ENCODE peak calls at places on chromosomes 6 and 20, in four cellular contexts. X, P, O and Q are unnamed samples.

GRCh38 chr6:13923527-13924145 is 1.1 kb upstream of the RNF182 start:
- DNase-seq in O (no peak), P (peak), X (no peak), Q (peak)

GRCh38 chr20:19673575-19673974 is 84.5 kb upstream of the RIN2 start:
- DNase-seq in P (no peak), X (no peak), O (no peak), Q (no peak)

GRCh38 chr6:57432162-57432561 is 114.7 kb downstream of the PRIM2 start:
- DNase-seq in O (no peak), X (no peak), P (peak), Q (no peak)

GRCh38 chr6:145119091-145119490 is 616.2 kb downstream of the EPM2A start:
- DNase-seq in X (no peak), P (no peak), O (no peak), Q (no peak)

GRCh38 chr6:30542915-30543314 is 13.4 kb downstream of the GNL1 start:
- DNase-seq in X (no peak), P (no peak), O (no peak), Q (no peak)

GRCh38 chr6:1604347-1604990 is 5.2 kb upstream of the FOXC1 start:
- DNase-seq in X (peak), P (peak), O (no peak), Q (no peak)

GRCh38 chr6:169247419-169247818 is 6.2 kb downstream of the THBS2 start:
- DNase-seq in P (no peak), X (no peak), O (no peak), Q (no peak)

GRCh38 chr6:34658605-34659218 is 37.9 kb downstream of the ILRUN start:
- DNase-seq in P (no peak), X (no peak), O (no peak), Q (peak)

GRCh38 chr20:2217857-2218529 is 77.8 kb upstream of the TGM3 start:
- DNase-seq in O (no peak), X (peak), P (no peak), Q (no peak)

GRCh38 chr6:166565084-166565651 is 21.3 kb downstream of the RAMACL start:
- DNase-seq in X (no peak), P (no peak), O (no peak), Q (no peak)

GRCh38 chr20:21436186-21436585 is 38.9 kb upstream of the NKX2-4 start:
- DNase-seq in P (peak), O (no peak), X (no peak), Q (no peak)

GRCh38 chr6:168196881-168197635 is 118.0 kb upstream of the FRMD1 start:
- DNase-seq in X (no peak), P (no peak), O (no peak), Q (no peak)

GRCh38 chr20:11305406-11305805 is 612.3 kb upstream of the BTBD3 start:
- DNase-seq in O (no peak), X (no peak), P (no peak), Q (no peak)

GRCh38 chr6:157017861-157018260 is 240.7 kb downstream of the ARID1B start:
- DNase-seq in X (no peak), P (no peak), O (no peak), Q (no peak)

GRCh38 chr6:167933847-167934246 is 63.6 kb upstream of the KIF25 start:
- DNase-seq in X (no peak), O (no peak), P (no peak), Q (no peak)

GRCh38 chr6:150250826-150251225 is 108.0 kb downstream of the PPP1R14C start:
- DNase-seq in O (no peak), P (peak), X (no peak), Q (peak)

GRCh38 chr6:5752282-5752681 is 254.4 kb downstream of the NRN1 start:
- DNase-seq in O (no peak), X (no peak), P (peak), Q (no peak)

GRCh38 chr6:1552296-1552761 is 57.4 kb upstream of the FOXC1 start:
- DNase-seq in X (no peak), O (no peak), P (peak), Q (peak)

GRCh38 chr6:18600236-18600635 is 213.1 kb downstream of the RNF144B start:
- DNase-seq in P (no peak), O (no peak), X (no peak), Q (no peak)

GRCh38 chr6:26199057-26199772 is 112.0 kb downstream of the HFE start:
- DNase-seq in O (no peak), X (no peak), P (peak), Q (peak)

GRCh38 chr6:53673138-53673801 is 7.7 kb upstream of the KLHL31 start:
- DNase-seq in O (no peak), X (no peak), P (peak), Q (peak)

GRCh38 chr6:36615018-36615761 is 21.0 kb downstream of the SRSF3 start:
- DNase-seq in X (no peak), O (no peak), P (peak), Q (no peak)

GRCh38 chr6:151196571-151196970 is 43.2 kb upstream of the AKAP12 start:
- DNase-seq in X (peak), O (no peak), P (peak), Q (no peak)

GRCh38 chr6:167993831-167994230 is 3.6 kb upstream of the KIF25 start:
- DNase-seq in P (no peak), X (no peak), O (no peak), Q (no peak)

GRCh38 chr6:33164176-33164575 is 28.1 kb downstream of the COL11A2 start:
- DNase-seq in O (no peak), P (no peak), X (no peak), Q (no peak)

GRCh38 chr6:169978615-169979161 is 227.3 kb downstream of the ERMARD start:
- DNase-seq in P (peak), X (no peak), O (peak), Q (no peak)

GRCh38 chr20:47204008-47204745 is 152.3 kb downstream of the ZMYND8 start:
- DNase-seq in X (no peak), O (no peak), P (peak), Q (peak)

GRCh38 chr20:17570347-17571152 is 675 bp downstream of the DSTN start:
- DNase-seq in O (no peak), P (peak), X (peak), Q (peak)

GRCh38 chr6:28811873-28812272 is 111.9 kb downstream of the TRIM27 start:
- DNase-seq in X (no peak), O (no peak), P (no peak), Q (no peak)

GRCh38 chr6:28810655-28811053 is 113.1 kb downstream of the TRIM27 start:
- DNase-seq in P (no peak), O (no peak), X (no peak), Q (no peak)

GRCh38 chr6:28809947-28810654 is 113.7 kb downstream of the TRIM27 start:
- DNase-seq in O (no peak), P (no peak), X (no peak), Q (no peak)

GRCh38 chr6:28808383-28808782 is 115.4 kb downstream of the TRIM27 start:
- DNase-seq in O (no peak), X (no peak), P (no peak), Q (no peak)

DNA sequence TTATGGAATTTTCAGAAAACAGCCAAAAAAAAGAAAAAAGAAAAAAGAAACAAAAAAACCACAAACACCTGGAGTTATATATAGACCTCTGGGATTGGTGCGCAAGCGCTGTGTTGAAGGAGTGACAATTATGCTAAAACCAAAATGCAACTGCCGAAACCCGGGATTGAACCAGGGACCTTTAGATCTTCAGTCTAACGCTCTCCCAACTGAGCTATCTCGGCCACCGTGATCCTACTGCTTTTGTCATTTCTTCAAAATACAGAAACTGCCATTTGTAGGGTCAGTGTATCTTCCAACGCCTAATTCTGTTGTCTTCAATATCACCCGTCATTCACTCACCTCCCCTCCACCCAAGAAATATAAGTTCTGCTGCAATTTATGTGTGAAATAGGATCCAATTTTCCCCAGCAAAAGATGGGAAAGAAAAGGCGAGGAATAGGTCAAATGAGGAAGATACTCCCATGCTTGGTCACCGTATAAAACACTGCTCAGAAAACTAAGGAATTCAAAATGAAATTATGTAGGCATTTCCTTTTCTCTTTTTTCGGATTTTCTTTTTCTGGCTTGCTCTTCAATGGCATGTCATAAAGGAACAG is 116.0 kb downstream of the TRIM27 start:
- DNase-seq in X (no peak), O (no peak), P (peak), Q (no peak)
- H3K4me3 ChIP-seq in X (no peak), O (no peak), P (peak), Q (no peak)

DNA sequence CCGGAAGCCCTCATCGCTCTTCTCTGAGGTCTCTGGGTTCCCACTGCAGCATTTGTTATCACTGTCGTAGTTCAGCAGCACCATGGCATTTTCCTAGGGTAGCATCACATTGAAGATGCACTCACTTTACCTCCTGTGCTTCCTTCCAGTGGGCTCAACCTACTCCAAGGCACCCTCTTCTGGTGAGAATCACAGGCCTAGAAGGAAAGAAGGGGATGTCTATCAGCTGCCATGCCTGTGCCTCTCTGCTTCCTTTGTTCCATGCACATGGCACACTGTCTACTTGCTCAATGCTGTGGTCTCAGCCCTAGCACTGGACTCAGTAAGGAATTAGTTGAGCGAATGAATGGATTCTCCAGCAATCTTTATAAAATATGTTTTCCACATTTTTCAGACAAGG is 22.6 kb downstream of the CST4 start:
- DNase-seq in O (no peak), P (no peak), X (no peak), Q (no peak)
- TF ChIP-seq CTCF in O (no peak), P (peak), X (no peak), Q (peak)

DNA sequence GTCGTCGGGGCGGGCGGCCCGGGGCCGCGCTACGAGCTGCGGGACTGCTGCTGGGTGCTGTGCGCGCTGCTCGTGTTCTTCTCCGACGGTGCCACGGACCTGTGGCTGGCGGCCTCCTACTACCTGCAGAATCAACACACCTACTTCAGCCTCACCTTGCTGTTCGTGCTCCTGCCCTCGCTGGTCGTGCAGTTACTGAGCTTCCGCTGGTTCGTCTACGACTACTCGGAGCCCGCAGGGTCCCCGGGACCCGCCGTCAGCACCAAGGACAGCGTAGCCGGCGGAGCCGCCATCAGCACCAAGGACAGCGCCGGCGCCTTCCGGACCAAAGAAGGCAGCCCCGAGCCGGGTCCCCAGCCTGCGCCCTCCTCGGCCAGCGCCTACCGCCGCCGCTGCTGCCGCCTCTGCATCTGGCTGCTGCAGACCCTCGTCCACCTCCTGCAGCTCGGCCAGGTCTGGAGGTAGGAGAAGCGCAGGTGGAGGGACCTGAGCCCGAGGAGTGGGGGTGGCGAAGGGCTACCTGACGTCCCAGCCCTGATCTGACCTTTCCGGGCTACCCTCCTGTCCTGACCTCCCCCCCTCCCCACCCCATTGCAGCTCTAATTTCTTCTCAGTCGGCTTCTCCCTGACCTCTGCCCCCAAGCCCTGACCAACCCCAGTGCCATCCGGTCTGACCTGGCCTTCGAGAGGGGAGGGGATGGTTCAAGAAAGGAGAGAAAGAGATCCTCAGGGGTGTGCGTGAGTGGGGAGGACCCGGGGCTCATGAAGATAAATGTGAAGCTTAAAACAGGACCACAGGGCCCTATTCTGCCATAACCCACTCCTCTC is 562 bp downstream of the XKR7 start:
- DNase-seq in O (no peak), P (peak), X (peak), Q (no peak)
- H3K4me3 ChIP-seq in O (no peak), P (no peak), X (peak), Q (no peak)

GRCh38 chr6:11700118-11700718 is 78.4 kb downstream of the ADTRP start:
- DNase-seq in O (no peak), P (peak), X (no peak), Q (peak)
- TF ChIP-seq CTCF in O (no peak), P (peak), X (no peak), Q (peak)

GRCh38 chr20:57347393-57347792 is 3.7 kb upstream of the RAE1 start:
- DNase-seq in P (no peak), O (no peak), X (no peak), Q (no peak)

GRCh38 chr20:57346477-57346876 is 4.6 kb upstream of the RAE1 start:
- DNase-seq in X (peak), P (peak), O (no peak), Q (peak)

GRCh38 chr20:57350086-57350710 is 857 bp upstream of the RAE1 start:
- DNase-seq in P (peak), O (no peak), X (no peak), Q (no peak)

GRCh38 chr20:57352305-57352704 is 1.2 kb downstream of the RAE1 start:
- DNase-seq in P (no peak), X (no peak), O (no peak), Q (no peak)

GRCh38 chr20:57351042-57351783 is at the start of gene RAE1:
- DNase-seq in P (peak), X (peak), O (peak), Q (peak)
- H3K4me3 ChIP-seq in P (peak), X (peak), O (peak), Q (peak)

DNA sequence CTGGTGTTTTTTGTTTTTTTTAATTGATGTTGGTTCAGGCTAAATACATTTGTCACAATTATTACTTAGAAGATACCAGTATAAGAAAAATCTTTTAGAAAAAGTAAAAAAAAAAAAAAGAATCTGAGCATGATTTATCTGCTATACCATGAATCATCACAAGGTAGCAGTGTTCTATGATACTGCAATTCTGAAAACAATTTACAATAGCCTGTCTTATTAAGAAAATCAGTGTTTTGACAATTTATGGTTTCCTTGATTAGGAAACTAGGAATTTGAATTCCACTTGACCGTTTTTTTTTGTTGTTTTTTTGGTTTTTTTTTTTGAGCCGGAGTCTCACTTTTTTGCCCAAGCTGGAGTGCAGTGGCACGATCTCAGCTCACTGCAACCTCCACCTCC is 9.3 kb upstream of the MAK start:
- DNase-seq in P (no peak), O (no peak), X (no peak), Q (no peak)
- TF ChIP-seq CTCF in P (peak), O (no peak), X (no peak), Q (peak)

GRCh38 chr6:90485615-90486277 is 101.1 kb downstream of the MAP3K7 start:
- DNase-seq in X (no peak), O (no peak), P (no peak), Q (no peak)

GRCh38 chr6:90484392-90484791 is 102.5 kb downstream of the MAP3K7 start:
- DNase-seq in X (no peak), O (no peak), P (no peak), Q (no peak)

GRCh38 chr6:90483116-90483839 is 103.6 kb downstream of the MAP3K7 start:
- DNase-seq in P (peak), O (no peak), X (no peak), Q (no peak)

GRCh38 chr6:90483956-90484355 is 102.9 kb downstream of the MAP3K7 start:
- DNase-seq in P (no peak), O (no peak), X (no peak), Q (no peak)

DNA sequence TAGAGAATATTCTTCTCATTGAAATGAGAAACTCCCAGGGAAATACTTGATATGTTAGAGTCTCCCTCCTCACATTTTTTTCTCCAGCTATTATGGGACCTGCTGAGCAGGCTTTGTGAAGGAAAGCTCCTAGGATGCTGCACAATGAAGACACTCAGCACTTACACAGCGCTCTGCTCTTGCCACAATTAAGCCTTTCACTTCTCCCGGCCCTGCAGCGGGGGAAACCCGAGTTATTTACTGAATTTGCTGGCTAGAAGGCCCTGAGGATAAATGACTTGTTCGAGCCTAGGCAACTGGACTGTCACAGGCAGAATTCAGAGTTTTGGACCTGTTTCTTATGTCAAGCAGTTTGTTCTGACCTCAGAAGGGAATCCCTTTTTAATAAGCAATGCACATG is 102.0 kb downstream of the MAP3K7 start:
- DNase-seq in X (no peak), P (no peak), O (no peak), Q (no peak)
- H3K4me3 ChIP-seq in X (no peak), P (no peak), O (no peak), Q (no peak)

GRCh38 chr20:539236-539635 is 4.4 kb downstream of the CSNK2A1 start:
- DNase-seq in O (no peak), P (no peak), X (no peak), Q (no peak)

GRCh38 chr20:536426-537012 is 7.1 kb downstream of the CSNK2A1 start:
- DNase-seq in O (no peak), P (no peak), X (no peak), Q (no peak)

GRCh38 chr20:535958-536357 is 7.6 kb downstream of the CSNK2A1 start:
- DNase-seq in P (no peak), O (no peak), X (no peak), Q (peak)

GRCh38 chr20:539848-540247 is 3.7 kb downstream of the CSNK2A1 start:
- DNase-seq in P (peak), X (no peak), O (no peak), Q (no peak)

GRCh38 chr20:537983-538382 is 5.6 kb downstream of the CSNK2A1 start:
- DNase-seq in P (no peak), X (no peak), O (no peak), Q (no peak)
- TF ChIP-seq CTCF in P (no peak), X (no peak), O (no peak), Q (no peak)

DNA sequence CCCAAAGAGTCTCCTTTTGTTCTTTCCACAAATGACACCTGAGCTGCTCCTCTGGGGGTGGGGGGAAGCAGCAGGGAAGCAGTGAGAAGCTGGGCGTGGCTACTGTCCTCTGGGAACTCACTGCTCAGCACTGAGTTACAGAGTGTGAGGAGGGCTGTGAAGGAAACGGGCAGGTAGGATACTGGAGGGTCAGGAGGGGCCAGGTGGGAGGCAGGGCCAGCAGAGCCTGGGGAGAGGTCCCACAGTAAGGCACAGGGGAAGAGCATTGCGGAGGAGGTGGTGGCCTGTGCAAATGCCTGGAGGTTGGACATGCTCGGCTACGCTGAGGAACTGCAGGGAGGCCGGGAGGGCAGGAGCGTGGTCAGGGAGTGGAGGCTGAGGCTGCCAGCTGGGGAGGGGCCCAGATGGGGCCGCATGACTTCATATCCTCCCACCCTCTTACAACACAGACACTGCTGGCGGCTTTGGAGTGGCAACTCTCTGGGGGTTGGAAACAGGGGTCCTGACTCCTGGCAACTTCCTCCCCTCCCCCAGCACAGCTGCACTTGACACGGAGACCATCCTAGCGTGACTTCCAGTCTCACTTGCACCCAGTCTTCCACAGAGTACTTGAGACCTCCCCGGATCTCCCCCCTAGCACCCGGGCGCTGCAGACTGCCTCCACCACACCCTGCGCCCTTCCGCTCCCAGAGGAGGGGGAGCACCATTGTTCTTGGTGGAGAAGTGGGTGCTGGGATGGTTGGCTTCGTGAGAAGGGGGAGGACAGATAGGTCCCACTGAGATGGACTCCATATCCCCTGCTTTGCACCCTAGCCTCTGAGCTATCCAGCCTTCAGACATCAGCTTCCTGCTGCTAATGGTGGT is 34.2 kb downstream of the RBM38 start:
- DNase-seq in O (no peak), X (no peak), P (no peak), Q (no peak)
- H3K4me3 ChIP-seq in O (no peak), X (no peak), P (no peak), Q (no peak)

GRCh38 chr20:49825521-49826033 is 12.9 kb downstream of the SLC9A8 start:
- DNase-seq in O (no peak), P (no peak), X (peak), Q (no peak)
- TF ChIP-seq CTCF in O (no peak), P (no peak), X (no peak), Q (no peak)